ENCODE peak calls at places on chromosomes 16 and 17, in four cellular contexts. I, L, R and V are unnamed samples.

GRCh38 chr16:79088971-79089370 is 511.6 kb downstream of the MAF start:
- DNase-seq in I (no peak), R (no peak), L (no peak), V (no peak)

GRCh38 chr17:18259621-18260331 is 686 bp upstream of the MIEF2 start:
- DNase-seq in L (no peak), I (peak), R (no peak), V (peak)

GRCh38 chr17:50219345-50219744 is 17.9 kb upstream of the COL1A1 start:
- DNase-seq in I (no peak), L (no peak), R (no peak), V (peak)

GRCh38 chr16:12569061-12569460 is 234.6 kb downstream of the CPPED1 start:
- DNase-seq in L (no peak), R (no peak), I (no peak), V (no peak)

GRCh38 chr16:86520317-86521210 is 10.2 kb downstream of the FOXF1 start:
- DNase-seq in R (no peak), I (no peak), L (peak), V (no peak)

GRCh38 chr17:67629963-67630320 is 87.8 kb upstream of the NOL11 start:
- DNase-seq in I (peak), L (no peak), R (no peak), V (peak)

GRCh38 chr16:20849587-20850390 is 43.5 kb downstream of the REXO5 start:
- DNase-seq in L (peak), R (peak), I (peak), V (peak)

GRCh38 chr16:70380205-70380918 is 33.7 kb downstream of the DDX19A start:
- DNase-seq in L (no peak), I (peak), R (peak), V (peak)

GRCh38 chr16:31451681-31452351 is 7.5 kb upstream of the ARMC5 start:
- DNase-seq in L (peak), R (no peak), I (peak), V (peak)

GRCh38 chr17:57342141-57342540 is 85.8 kb downstream of the MSI2 start:
- DNase-seq in R (no peak), L (no peak), I (no peak), V (no peak)

GRCh38 chr16:77585379-77585778 is 136.9 kb upstream of the NUDT7 start:
- DNase-seq in R (no peak), I (no peak), L (no peak), V (no peak)

GRCh38 chr17:49361129-49361901 is 735 bp downstream of the ZNF652 start:
- DNase-seq in I (peak), R (peak), L (peak), V (peak)

GRCh38 chr16:53534206-53534605 is 31.2 kb upstream of the AKTIP start:
- DNase-seq in R (no peak), I (no peak), L (no peak), V (no peak)

GRCh38 chr17:71528210-71528609 is 592.6 kb upstream of the SOX9 start:
- DNase-seq in L (no peak), I (no peak), R (no peak), V (no peak)

GRCh38 chr17:78374631-78375274 is 3.7 kb upstream of the PGS1 start:
- DNase-seq in L (no peak), R (peak), I (no peak), V (no peak)

GRCh38 chr17:4986403-4986802 is 1.1 kb downstream of the CAMTA2 start:
- DNase-seq in R (no peak), I (no peak), L (no peak), V (no peak)
- TF ChIP-seq CHD2 in R (no peak), I (no peak), L (no peak), V (no peak)

GRCh38 chr16:19291459-19291858 is 5.9 kb downstream of the CLEC19A start:
- DNase-seq in I (no peak), L (no peak), R (no peak), V (no peak)
- TF ChIP-seq CHD2 in I (no peak), L (no peak), R (no peak), V (no peak)

GRCh38 chr17:83151442-83152220 is 72.2 kb downstream of the METRNL start:
- DNase-seq in L (peak), I (peak), R (no peak), V (no peak)
- TF ChIP-seq CHD2 in L (no peak), I (no peak), R (no peak), V (no peak)

DNA sequence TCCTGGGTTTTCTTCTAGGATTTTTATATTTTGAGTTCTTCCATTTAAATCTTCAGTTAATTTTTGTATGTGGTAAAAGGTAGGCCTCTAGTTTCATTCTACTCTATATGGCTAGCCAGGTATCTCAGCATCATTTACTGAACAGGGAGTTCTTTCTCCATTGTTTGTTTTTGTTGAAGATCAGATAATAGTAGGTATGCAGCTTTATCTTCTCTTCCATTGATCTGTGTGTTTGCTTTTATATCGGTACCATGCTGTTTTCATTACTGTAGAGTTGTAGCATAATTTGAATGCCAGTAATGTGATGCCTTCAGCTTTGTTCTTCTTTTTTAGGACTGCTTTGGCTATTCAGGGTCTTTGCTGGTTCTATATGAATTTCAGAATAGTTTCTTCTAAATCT is 77.3 kb downstream of the USP22 start:
- DNase-seq in L (no peak), R (no peak), I (no peak), V (no peak)
- TF ChIP-seq CHD2 in L (no peak), R (no peak), I (no peak), V (no peak)

GRCh38 chr17:39662551-39663339 is 2.4 kb upstream of the TCAP start:
- DNase-seq in I (no peak), L (no peak), R (peak), V (no peak)
- TF ChIP-seq CHD2 in I (no peak), L (no peak), R (no peak), V (no peak)